ENCODE peak calls at places on chromosomes 2 and 18, in four cellular contexts. S is adrenal gland, B is posterior cingulate gyrus, G is AG08396. W is an unnamed sample.

GRCh38 chr2:193428336-193428818 is 1233.6 kb upstream of the TMEFF2 start:
- DNase-seq in S (no peak), B (no peak), G (no peak), W (no peak)

GRCh38 chr2:59233448-59233847 is 992.3 kb upstream of the FANCL start:
- DNase-seq in S (no peak), B (no peak), G (no peak), W (no peak)

GRCh38 chr2:61887684-61888303 is 662 bp downstream of the CCT4 start:
- DNase-seq in S (peak; percentile 66), B (no peak), G (peak; percentile 43), W (no peak)

GRCh38 chr2:43171789-43172188 is 54.6 kb downstream of the ZFP36L2 start:
- DNase-seq in S (peak; percentile 85), B (no peak), G (peak; percentile 52), W (no peak)

GRCh38 chr18:9779630-9780029 is 71.5 kb downstream of the RAB31 start:
- DNase-seq in S (peak; percentile 87), B (no peak), G (no peak), W (no peak)

GRCh38 chr18:59005266-59005665 is 134.4 kb upstream of the SEC11C start:
- DNase-seq in S (peak; percentile 76), B (no peak), G (peak; percentile 33), W (no peak)

GRCh38 chr2:15883684-15884083 is 56.7 kb upstream of the MYCN start:
- DNase-seq in S (no peak), B (no peak), G (no peak), W (no peak)

GRCh38 chr2:204544961-204545860 is at the start of gene PARD3B:
- DNase-seq in S (peak; percentile 68), B (peak; percentile 61), G (peak; percentile 81), W (peak; percentile 20)

GRCh38 chr2:215808996-215809395 is 204.4 kb downstream of the MREG start:
- DNase-seq in S (no peak), B (no peak), G (no peak), W (no peak)

GRCh38 chr2:219428469-219428868 is 6.2 kb upstream of the SPEG start:
- DNase-seq in S (no peak), B (no peak), G (no peak), W (no peak)

GRCh38 chr18:41870191-41870590 is 84.8 kb upstream of the PIK3C3 start:
- DNase-seq in S (no peak), B (no peak), G (no peak), W (no peak)

GRCh38 chr2:189347540-189347939 is 93.7 kb upstream of the WDR75 start:
- DNase-seq in S (peak; percentile 84), B (no peak), G (peak; percentile 76), W (no peak)

GRCh38 chr2:5077479-5078089 is 614.6 kb upstream of the SOX11 start:
- DNase-seq in S (no peak), B (no peak), G (no peak), W (no peak)

GRCh38 chr18:49447810-49448745 is 12.4 kb downstream of the DYM start:
- DNase-seq in S (no peak), B (no peak), G (peak; percentile 40), W (no peak)

GRCh38 chr2:39743170-39743851 is 35.7 kb downstream of the THUMPD2 start:
- DNase-seq in S (no peak), B (no peak), G (no peak), W (no peak)

GRCh38 chr2:20557635-20558034 is 93.3 kb downstream of the HS1BP3 start:
- DNase-seq in S (no peak), B (no peak), G (no peak), W (no peak)

GRCh38 chr2:195500878-195501277 is 156.1 kb upstream of the SLC39A10 start:
- DNase-seq in S (no peak), B (no peak), G (no peak), W (no peak)

GRCh38 chr2:26989156-26989555 is 18.7 kb downstream of the MAPRE3 start:
- DNase-seq in S (no peak), B (no peak), G (no peak), W (no peak)

GRCh38 chr2:67516358-67516757 is 119.2 kb downstream of the ETAA1 start:
- DNase-seq in S (no peak), B (no peak), G (no peak), W (no peak)

GRCh38 chr2:18119883-18120282 is 241.4 kb downstream of the KCNS3 start:
- DNase-seq in S (peak; percentile 86), B (no peak), G (peak; percentile 75), W (no peak)

GRCh38 chr2:231518771-231519170 is 11.5 kb downstream of the NMUR1 start:
- DNase-seq in S (no peak), B (no peak), G (no peak), W (no peak)

GRCh38 chr2:127844973-127845372 is 13.0 kb downstream of the POLR2D start:
- DNase-seq in S (no peak), B (no peak), G (no peak), W (no peak)

GRCh38 chr2:106816974-106817373 is 69.0 kb downstream of the ST6GAL2 start:
- DNase-seq in S (no peak), B (peak; percentile 27), G (no peak), W (no peak)

GRCh38 chr2:55245411-55245810 is 12.9 kb downstream of the RPS27A start:
- DNase-seq in S (no peak), B (no peak), G (no peak), W (no peak)

GRCh38 chr2:143525006-143525405 is 395.8 kb downstream of the ARHGAP15 start:
- DNase-seq in S (no peak), B (no peak), G (no peak), W (no peak)

GRCh38 chr2:233165895-233166661 is 85.4 kb upstream of the ATG16L1 start:
- DNase-seq in S (peak; percentile 65), B (no peak), G (peak; percentile 41), W (no peak)